ENCODE peak calls at places on chromosome 7, in four cellular contexts. V is CD8-positive, alpha-beta T cell; W is RWPE2; Z is prostate gland. M is an unnamed sample.
A peak's percentile ranks its signal among the peaks of the same experiment; 100 is the strongest.

GRCh38 chr7:40586197-40586596 is 451.4 kb downstream of the SUGCT start:
- DNase-seq in Z (no peak), W (no peak), V (no peak), M (no peak)

GRCh38 chr7:149865437-149865836 is 8.3 kb upstream of the ATP6V0E2 start:
- DNase-seq in Z (no peak), V (peak; percentile 33), W (no peak), M (no peak)

GRCh38 chr7:51607447-51607846 is 290.8 kb upstream of the COBL start:
- DNase-seq in V (no peak), Z (no peak), W (no peak), M (no peak)

GRCh38 chr7:1678571-1679325 is 8.7 kb downstream of the ELFN1 start:
- DNase-seq in V (no peak), W (no peak), Z (no peak), M (no peak)

GRCh38 chr7:40611472-40611871 is 476.7 kb downstream of the SUGCT start:
- DNase-seq in W (no peak), Z (no peak), V (no peak), M (no peak)

GRCh38 chr7:47375121-47375551 is 206.8 kb downstream of the TNS3 start:
- DNase-seq in V (no peak), W (no peak), Z (no peak), M (no peak)

GRCh38 chr7:7805511-7806153 is 87.2 kb upstream of the RPA3 start:
- DNase-seq in V (no peak), W (no peak), Z (no peak), M (no peak)

GRCh38 chr7:16939161-16939560 is 57.4 kb upstream of the AGR3 start:
- DNase-seq in W (no peak), Z (no peak), V (no peak), M (no peak)

GRCh38 chr7:24572421-24573007 is 738 bp upstream of the PALS2 start:
- DNase-seq in Z (peak; percentile 24), V (no peak), W (peak; percentile 79), M (peak; percentile 62)

GRCh38 chr7:585229-585711 is 65.6 kb upstream of the PDGFA start:
- DNase-seq in Z (no peak), V (no peak), W (no peak), M (no peak)

GRCh38 chr7:51310131-51310583 is 6.5 kb downstream of the COBL start:
- DNase-seq in V (no peak), W (no peak), Z (no peak), M (no peak)

GRCh38 chr7:76300210-76300731 is 2.2 kb upstream of the HSPB1 start:
- DNase-seq in W (no peak), Z (peak; percentile 82), V (no peak), M (peak; percentile 90)

GRCh38 chr7:44533301-44534055 is 7.7 kb downstream of the NPC1L1 start:
- DNase-seq in Z (no peak), V (no peak), W (no peak), M (no peak)

GRCh38 chr7:111770116-111770515 is 207.8 kb upstream of the IMMP2L start:
- DNase-seq in Z (no peak), W (no peak), V (no peak), M (no peak)

GRCh38 chr7:87570178-87570577 is 30.5 kb downstream of the ABCB1 start:
- DNase-seq in Z (no peak), W (no peak), V (no peak), M (no peak)

GRCh38 chr7:137094-137861 is 55.1 kb upstream of the FAM20C start:
- DNase-seq in V (no peak), Z (no peak), W (no peak), M (no peak)

GRCh38 chr7:27193335-27194001 is 6.4 kb downstream of the HOXA13 start:
- DNase-seq in W (no peak), Z (peak; percentile 33), V (no peak), M (no peak)
- H3K27ac ChIP-seq in W (peak overlapping the region; percentile 92), Z (peak overlapping the region; percentile 97), V (no peak overlapping the region), M (no peak overlapping the region)

DNA sequence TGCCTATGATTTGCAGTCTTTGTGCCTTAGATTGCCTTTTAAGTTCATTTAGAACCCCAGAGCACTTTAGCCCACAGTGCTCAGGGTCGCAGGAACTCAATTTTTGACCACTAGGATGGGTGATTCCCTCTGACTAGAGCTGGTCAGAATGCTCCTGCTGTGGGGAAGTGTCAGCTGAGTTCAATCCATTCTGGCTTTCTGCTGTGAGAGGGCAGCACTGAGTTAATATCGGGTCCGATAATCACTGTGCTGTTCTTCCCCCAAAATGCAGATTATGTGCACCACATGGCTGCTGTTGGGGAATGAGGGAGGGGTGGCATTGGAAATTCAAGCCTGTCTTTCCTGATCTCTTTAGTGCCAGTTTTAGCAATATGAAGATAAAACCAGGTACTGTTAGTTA is 886.4 kb downstream of the DNAJB9 start:
- DNase-seq in W (no peak), Z (no peak), V (no peak), M (no peak)
- TF ChIP-seq CTCF in W (no peak), Z (no peak), V (no peak), M (no peak)

GRCh38 chr7:25677595-25677994 is 449.3 kb upstream of the NPVF start:
- DNase-seq in Z (no peak), V (no peak), W (no peak), M (no peak)
- H3K27ac ChIP-seq in Z (no peak overlapping the region), V (no peak overlapping the region), W (no peak overlapping the region), M (no peak overlapping the region)

DNA sequence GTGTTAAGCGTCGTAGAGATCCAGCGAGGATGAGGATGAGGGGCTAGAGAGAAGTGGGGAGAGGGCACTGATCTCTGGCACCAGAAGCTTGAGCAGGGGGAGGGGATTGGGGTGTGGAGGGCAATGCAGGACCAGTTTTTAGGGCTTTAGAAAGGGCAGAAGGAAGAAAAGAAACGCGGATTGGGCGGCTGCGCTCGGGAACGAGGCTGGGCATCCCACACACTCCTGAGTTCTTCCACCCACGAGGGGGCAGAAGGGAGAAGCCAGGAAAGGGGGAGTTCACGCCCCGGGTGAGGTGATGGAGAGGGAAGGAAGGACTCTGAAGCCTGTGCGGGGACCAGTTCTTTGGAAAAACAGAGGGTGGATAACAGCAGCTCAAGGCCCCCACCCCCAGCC is 6.1 kb upstream of the VGF start:
- DNase-seq in Z (no peak), W (no peak), V (no peak), M (no peak)
- TF ChIP-seq CTCF in Z (no peak), W (peak; percentile 20), V (no peak), M (no peak)

GRCh38 chr7:56474271-56474670 is 358.1 kb upstream of the NUPR2 start:
- DNase-seq in V (no peak), Z (no peak), W (no peak), M (no peak)

GRCh38 chr7:56483153-56483552 is 366.9 kb upstream of the NUPR2 start:
- DNase-seq in Z (no peak), V (no peak), W (no peak), M (no peak)

GRCh38 chr7:56479136-56479535 is 362.9 kb upstream of the NUPR2 start:
- DNase-seq in Z (no peak), W (no peak), V (no peak), M (no peak)

GRCh38 chr7:56483861-56484550 is 367.8 kb upstream of the NUPR2 start:
- DNase-seq in Z (no peak), V (no peak), W (no peak), M (no peak)

DNA sequence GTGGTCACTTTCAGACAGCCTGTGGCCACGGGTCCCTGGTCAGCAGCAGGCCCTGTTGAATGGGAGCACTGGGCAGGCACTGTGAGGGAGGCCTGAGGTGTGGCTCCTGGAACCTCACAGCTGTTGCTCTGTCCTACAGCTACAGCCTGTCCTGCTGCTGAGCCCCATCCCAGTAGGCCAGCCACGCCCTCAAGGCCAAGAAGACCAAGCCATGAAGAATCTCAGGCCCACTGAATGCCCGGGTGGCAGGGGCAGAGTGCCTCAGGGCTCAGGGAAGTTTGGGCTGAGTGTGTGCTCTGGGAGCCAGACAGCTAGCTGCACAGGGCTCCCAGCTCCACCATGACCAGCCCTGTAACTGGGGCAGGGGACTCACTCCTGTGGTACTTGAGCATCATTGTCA is 363.5 kb upstream of the NUPR2 start:
- DNase-seq in Z (no peak), W (no peak), V (no peak), M (no peak)
- H3K27ac ChIP-seq in Z (no peak overlapping the region), W (no peak overlapping the region), V (no peak overlapping the region), M (no peak overlapping the region)

GRCh38 chr7:4765776-4766490 is 9.5 kb upstream of the AP5Z1 start:
- DNase-seq in V (no peak), W (no peak), Z (no peak), M (no peak)
- TF ChIP-seq CTCF in V (no peak), W (peak; percentile 33), Z (no peak), M (no peak)